ENCODE peak calls at places on chromosome 13, in ten cellular contexts. B is stimulated activated naive CD8-positive, alpha-beta T cell treated with anti-CD3 and anti-CD28 coated beads, Interleukin-15, Interleukin-2, amounts not matched to agents 100 U/mL and 50 U/mL, for 24 hours; M is aorta; Q is tibial nerve; H is stimulated activated CD8-positive, alpha-beta memory T cell treated with anti-CD3 and anti-CD28 coated beads, Interleukin-4, amount 100 ng/mL, for 1 hour; S is uterus; E is right lobe of liver; L is HuH-7.5; P is EL; I is HCEC 1CT. Y is an unnamed sample.
A peak's percentile ranks its signal among the peaks of the same experiment; 100 is the strongest.

GRCh38 chr13:109655206-109655600 is 131.2 kb downstream of the IRS2 start:
- DNase-seq in L (no peak), E (no peak), M (no peak), P (no peak), I (no peak), H (no peak), S (no peak), B (no peak), Q (no peak), Y (no peak)

GRCh38 chr13:67048084-67048792 is 181.9 kb downstream of the PCDH9 start:
- DNase-seq in Q (no peak), I (peak; percentile 30), L (no peak), M (no peak), E (no peak), H (no peak), P (peak; percentile 24), S (no peak), B (no peak), Y (no peak)

GRCh38 chr13:30307194-30307965 is at the start of gene KATNAL1:
- DNase-seq in E (peak; percentile 85), H (peak; percentile 46), I (peak; percentile 51), B (peak; percentile 76), M (peak; percentile 87), S (peak; percentile 83), P (peak; percentile 79), L (peak; percentile 52), Q (peak; percentile 57), Y (peak; percentile 45)

GRCh38 chr13:106349080-106349841 is 186.2 kb downstream of the EFNB2 start:
- DNase-seq in E (no peak), L (no peak), Q (no peak), S (no peak), I (no peak), M (no peak), P (peak; percentile 11), H (no peak), B (no peak), Y (no peak)

GRCh38 chr13:29594710-29595379 is 643 bp downstream of the SLC7A1 start:
- DNase-seq in H (peak; percentile 35), I (peak; percentile 50), L (peak; percentile 31), Q (peak; percentile 52), M (peak; percentile 83), E (no peak), B (peak; percentile 79), P (peak; percentile 67), S (peak; percentile 74), Y (peak; percentile 47)

GRCh38 chr13:50244913-50245574 is 229.8 kb downstream of the KCNRG start:
- DNase-seq in I (peak; percentile 89), B (peak; percentile 52), M (peak; percentile 48), P (peak; percentile 91), Q (no peak), L (peak; percentile 49), H (no peak), E (peak; percentile 57), S (no peak), Y (peak; percentile 67)

GRCh38 chr13:109904218-109904617 is 117.8 kb upstream of the IRS2 start:
- DNase-seq in P (peak; percentile 19), I (peak; percentile 21), B (no peak), M (no peak), S (no peak), L (no peak), Q (no peak), H (no peak), E (no peak), Y (peak; percentile 0)

GRCh38 chr13:50379584-50379983 is 364.3 kb downstream of the KCNRG start:
- DNase-seq in I (no peak), Q (no peak), B (no peak), P (no peak), S (no peak), H (no peak), L (no peak), E (no peak), M (no peak), Y (no peak)

GRCh38 chr13:110472904-110473563 is 88.5 kb downstream of the RAB20 start:
- DNase-seq in L (no peak), P (no peak), B (no peak), S (no peak), M (no peak), Q (no peak), E (no peak), H (no peak), I (no peak), Y (no peak)

GRCh38 chr13:38735655-38736440 is 49.0 kb downstream of the FREM2 start:
- DNase-seq in Q (no peak), B (no peak), H (no peak), P (no peak), L (no peak), S (no peak), M (no peak), I (no peak), E (no peak), Y (no peak)

GRCh38 chr13:46812398-46812797 is 15.4 kb upstream of the ESD start:
- DNase-seq in L (no peak), H (no peak), E (no peak), I (no peak), P (no peak), B (no peak), Q (no peak), M (no peak), S (no peak), Y (no peak)

GRCh38 chr13:49315036-49315565 is 67.4 kb downstream of the CDADC1 start:
- DNase-seq in S (no peak), H (no peak), L (no peak), B (no peak), P (peak; percentile 45), M (no peak), I (peak; percentile 30), E (no peak), Q (no peak), Y (no peak)

GRCh38 chr13:49746111-49746510 is 46.4 kb downstream of the KPNA3 start:
- DNase-seq in S (no peak), B (no peak), P (no peak), H (no peak), L (no peak), M (no peak), I (no peak), Q (no peak), E (no peak), Y (no peak)

GRCh38 chr13:26197298-26197697 is 24.8 kb downstream of the RNF6 start:
- DNase-seq in I (no peak), H (no peak), P (no peak), L (no peak), B (no peak), Q (no peak), S (no peak), M (no peak), E (no peak), Y (no peak)

Y was measured in SW 1271.